ENCODE peak calls at places on chromosomes 5 and 9, in six cellular contexts. M is HCT116; J is cardiac fibroblast; H is Caco-2; S is IMR-90; V is CD8-positive, alpha-beta T cell. A is an unnamed sample.
A peak's percentile ranks its signal among the peaks of the same experiment; 100 is the strongest.

GRCh38 chr5:89613222-89613956 is 730.4 kb upstream of the MEF2C start:
- DNase-seq in V (no peak), M (no peak), H (no peak), S (no peak), J (peak; percentile 1), A (peak; percentile 9)

GRCh38 chr9:89594811-89595550 is 9.8 kb upstream of the GADD45G start:
- DNase-seq in V (peak; percentile 31), M (no peak), J (no peak), H (no peak), S (no peak), A (no peak)

GRCh38 chr9:123093141-123093540 is 59.7 kb downstream of the GPR21 start:
- DNase-seq in H (no peak), J (no peak), V (no peak), S (no peak), M (no peak), A (no peak)

GRCh38 chr5:40578501-40579451 is 100.9 kb upstream of the PTGER4 start:
- DNase-seq in J (peak; percentile 83), M (no peak), H (no peak), V (no peak), S (peak; percentile 46), A (peak; percentile 48)

GRCh38 chr9:30677256-30677655 is 1707.2 kb upstream of the ACO1 start:
- DNase-seq in H (no peak), V (no peak), M (no peak), J (no peak), S (no peak), A (no peak)

GRCh38 chr9:129656795-129657390 is 8.6 kb upstream of the PRRX2 start:
- DNase-seq in M (peak; percentile 39), S (peak; percentile 85), J (peak; percentile 65), V (no peak), H (no peak), A (peak; percentile 79)

GRCh38 chr9:37908283-37908682 is 4.4 kb upstream of the SLC25A51 start:
- DNase-seq in M (no peak), V (no peak), J (no peak), H (no peak), S (no peak), A (no peak)

GRCh38 chr9:1458503-1458902 is 408.3 kb downstream of the DMRT2 start:
- DNase-seq in S (peak; percentile 2), H (no peak), M (peak; percentile 7), V (no peak), J (peak; percentile 78), A (peak; percentile 25)

GRCh38 chr5:66727630-66728029 is 131.4 kb downstream of the MAST4 start:
- DNase-seq in S (no peak), V (no peak), M (no peak), H (no peak), J (no peak), A (no peak)

GRCh38 chr5:66306105-66306843 is 162.2 kb downstream of the SREK1 start:
- DNase-seq in M (peak; percentile 63), J (peak; percentile 84), H (peak; percentile 64), V (peak; percentile 50), S (peak; percentile 63), A (peak; percentile 64)

GRCh38 chr5:61919920-61920319 is 386.1 kb upstream of the KIF2A start:
- DNase-seq in J (no peak), H (no peak), S (no peak), V (no peak), M (no peak), A (no peak)

GRCh38 chr9:95620722-95621121 is 104.0 kb upstream of the PTCH1 start:
- DNase-seq in H (no peak), V (no peak), S (no peak), J (no peak), M (no peak), A (no peak)

GRCh38 chr9:123686849-123687233 is 243.1 kb downstream of the DENND1A start:
- DNase-seq in V (no peak), S (no peak), M (no peak), H (no peak), J (no peak), A (no peak)

GRCh38 chr9:3650994-3651622 is 125.3 kb upstream of the RFX3 start:
- DNase-seq in H (no peak), S (no peak), V (no peak), J (no peak), M (no peak), A (no peak)

GRCh38 chr9:113787871-113788270 is 88.2 kb upstream of the ZNF618 start:
- DNase-seq in H (no peak), V (no peak), S (no peak), J (no peak), M (no peak), A (no peak)

GRCh38 chr5:173890195-173890951 is 2.2 kb downstream of the CPEB4 start:
- DNase-seq in V (no peak), H (peak; percentile 34), M (no peak), S (peak; percentile 30), J (peak; percentile 42), A (no peak)

GRCh38 chr5:56845277-56845676 is 29.9 kb downstream of the MAP3K1 start:
- DNase-seq in V (no peak), S (no peak), M (no peak), J (no peak), H (no peak), A (no peak)

GRCh38 chr5:136655429-136655828 is 290.1 kb upstream of the TRPC7 start:
- DNase-seq in M (no peak), J (no peak), H (no peak), V (no peak), S (peak; percentile 42), A (peak; percentile 2)

GRCh38 chr9:571745-572144 is 269.8 kb upstream of the DMRT1 start:
- DNase-seq in S (no peak), H (no peak), M (no peak), V (no peak), J (no peak), A (no peak)

GRCh38 chr5:137199966-137200365 is 299.2 kb downstream of the SPOCK1 start:
- DNase-seq in S (peak; percentile 60), M (no peak), J (peak; percentile 79), V (no peak), H (no peak), A (peak; percentile 2)

GRCh38 chr5:45774528-45774927 is 78.3 kb upstream of the HCN1 start:
- DNase-seq in J (peak; percentile 1), V (no peak), M (no peak), H (no peak), S (no peak), A (no peak)
- TF ChIP-seq CTCF in J (no peak), V (no peak), M (peak; percentile 38), H (peak; percentile 17), S (no peak), A (no peak)

GRCh38 chr5:64836190-64836750 is 67.5 kb downstream of the CWC27 start:
- DNase-seq in J (no peak), S (peak; percentile 19), V (no peak), M (no peak), H (no peak), A (no peak)
- H3K4me3 ChIP-seq in J (no peak overlapping the region), S (no peak overlapping the region), V (no peak overlapping the region), M (no peak overlapping the region), H (no peak overlapping the region), A (no peak overlapping the region)

DNA sequence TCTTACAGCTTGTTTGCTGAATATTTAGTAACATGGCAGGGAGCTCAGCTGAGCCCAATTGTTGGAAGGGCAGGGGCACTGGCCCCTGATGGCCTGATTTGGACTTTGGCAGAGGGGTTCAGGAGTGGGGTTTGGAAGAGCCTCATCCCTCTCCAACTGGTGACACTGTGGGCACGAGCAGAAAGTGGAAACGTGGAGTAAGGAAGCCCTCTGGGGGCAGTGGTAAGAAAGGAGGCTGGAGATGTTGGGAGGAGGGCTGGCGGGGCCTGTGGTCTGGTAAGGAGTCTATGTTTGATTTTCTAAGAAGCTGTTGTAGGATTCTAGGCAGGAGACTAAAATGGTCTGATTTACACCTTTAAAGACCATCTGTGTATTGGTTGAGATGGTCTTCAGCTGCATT is 208.9 kb downstream of the HSPA4 start:
- DNase-seq in J (no peak), M (no peak), S (no peak), V (no peak), H (no peak), A (no peak)
- TF ChIP-seq CTCF in J (no peak), M (peak; percentile 15), S (peak; percentile 32), V (no peak), H (no peak), A (peak; percentile 48)

GRCh38 chr5:178204205-178205009 is at the start of gene HNRNPAB:
- DNase-seq in M (peak; percentile 92), H (peak; percentile 95), V (peak; percentile 99), J (peak; percentile 98), S (peak; percentile 96), A (peak; percentile 92)
- H3K4me3 ChIP-seq in M (peak within 1 kb of the TSS; percentile 82), H (peak within 1 kb of the TSS; percentile 93), V (peak within 1 kb of the TSS; percentile 65), J (peak within 1 kb of the TSS; percentile 73), S (peak within 1 kb of the TSS; percentile 70), A (peak within 1 kb of the TSS; percentile 97)

GRCh38 chr5:16582081-16582480 is 34.7 kb downstream of the RETREG1 start:
- DNase-seq in S (no peak), V (no peak), H (no peak), M (no peak), J (no peak), A (no peak)

GRCh38 chr5:16589658-16590057 is 27.1 kb downstream of the RETREG1 start:
- DNase-seq in S (no peak), J (no peak), H (no peak), M (no peak), V (no peak), A (no peak)

GRCh38 chr5:16588434-16589214 is 28.2 kb downstream of the RETREG1 start:
- DNase-seq in S (no peak), J (no peak), M (no peak), V (no peak), H (peak; percentile 50), A (no peak)

GRCh38 chr5:16580382-16580781 is 36.4 kb downstream of the RETREG1 start:
- DNase-seq in H (no peak), J (no peak), V (no peak), S (no peak), M (no peak), A (no peak)

GRCh38 chr5:16585028-16585667 is 31.6 kb downstream of the RETREG1 start:
- DNase-seq in S (no peak), H (peak; percentile 91), M (no peak), V (no peak), J (no peak), A (no peak)
- TF ChIP-seq CTCF in S (peak; percentile 21), H (peak; percentile 40), M (peak; percentile 5), V (peak; percentile 25), J (peak; percentile 54), A (peak; percentile 64)

DNA sequence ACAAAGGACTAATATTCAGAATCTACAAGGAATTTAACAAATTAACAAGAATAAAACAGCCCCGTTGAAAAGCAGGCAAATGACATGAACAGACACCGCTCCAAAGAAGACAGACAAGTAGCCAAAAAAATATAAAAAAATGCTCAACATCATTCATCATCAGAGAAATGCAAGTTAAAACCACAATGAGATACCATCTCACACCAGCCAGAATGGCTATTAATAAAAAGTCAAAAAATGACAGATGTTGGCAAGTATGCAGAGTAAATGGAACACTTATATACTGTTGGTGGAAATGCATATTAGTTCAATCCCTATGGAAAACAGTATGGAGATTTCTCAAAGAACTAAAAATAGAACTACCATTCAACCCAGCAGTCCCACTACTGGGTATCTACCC is 302.7 kb upstream of the RGMB start:
- DNase-seq in H (no peak), V (no peak), S (no peak), J (no peak), M (no peak), A (no peak)
- H3K4me3 ChIP-seq in H (no peak overlapping the region), V (no peak overlapping the region), S (no peak overlapping the region), J (no peak overlapping the region), M (no peak overlapping the region), A (no peak overlapping the region)

DNA sequence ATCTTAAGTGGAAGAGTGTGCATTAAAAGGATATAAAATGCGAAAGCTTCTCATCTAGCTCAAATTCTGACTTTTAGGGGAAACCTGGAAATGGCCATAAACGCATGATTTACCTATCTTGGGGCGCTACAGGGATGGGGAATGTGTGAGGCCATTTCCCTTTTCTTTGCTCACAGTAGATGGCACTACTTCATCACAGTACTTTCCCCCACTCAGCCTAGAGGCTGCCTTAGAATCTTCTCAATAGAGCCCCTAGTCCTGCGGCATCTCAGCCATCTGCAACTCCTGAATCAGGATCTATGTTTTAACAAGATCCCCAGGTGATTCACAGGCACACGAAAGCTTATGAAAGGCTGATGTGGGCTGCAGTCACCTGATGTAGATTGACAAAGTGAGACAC is 110.8 kb downstream of the LHFPL2 start:
- DNase-seq in V (no peak), S (peak; percentile 68), M (no peak), H (peak; percentile 46), J (peak; percentile 72), A (peak; percentile 58)
- TF ChIP-seq CTCF in V (no peak), S (peak; percentile 71), M (peak; percentile 52), H (peak; percentile 72), J (peak; percentile 53), A (peak; percentile 68)

A was measured in brain microvascular endothelial cell.